ENCODE peak calls at places on chromosomes 13 and 19, in eight cellular contexts. Z is T-helper 1 cell; B is A549; V is ELR; A is stimulated activated CD4-positive, alpha-beta T cell treated with anti-CD3 and anti-CD28 coated beads, TNF-alpha, amount 100 ng/mL, for 48 hours; O is GM18507; H is neuronal stem cell; M is activated CD4-positive, alpha-beta T cell treated with anti-CD3 and anti-CD28 coated beads for 48 hours. S is an unnamed sample.

GRCh38 chr19:41734585-41734984 is 20.7 kb upstream of the CEACAM6 start:
- DNase-seq in V (no peak), M (no peak), B (no peak), Z (no peak), O (no peak), H (no peak), A (no peak), S (no peak)

GRCh38 chr13:98478134-98479129 is 98.5 kb downstream of the STK24 start:
- DNase-seq in A (no peak), Z (no peak), H (peak), M (peak), V (peak), B (no peak), O (no peak), S (no peak)

GRCh38 chr19:41192574-41193419 is at the start of gene CYP2S1:
- DNase-seq in Z (no peak), H (no peak), O (no peak), B (peak), V (peak), A (no peak), M (peak), S (no peak)

GRCh38 chr19:40578442-40578908 is 1.8 kb downstream of the SHKBP1 start:
- DNase-seq in H (no peak), B (peak), A (no peak), V (peak), O (no peak), Z (no peak), M (no peak), S (no peak)

GRCh38 chr13:28237944-28238343 is 99.6 kb downstream of the PAN3 start:
- DNase-seq in A (no peak), M (no peak), B (no peak), H (no peak), O (no peak), V (no peak), Z (no peak), S (no peak)

GRCh38 chr13:24459234-24459633 is 53.3 kb downstream of the PARP4 start:
- DNase-seq in M (no peak), H (no peak), Z (no peak), A (no peak), O (peak), B (no peak), V (peak), S (peak)

GRCh38 chr19:1763648-1764292 is 10.5 kb downstream of the ONECUT3 start:
- DNase-seq in O (no peak), B (no peak), H (no peak), A (no peak), M (no peak), V (no peak), Z (no peak), S (no peak)

GRCh38 chr19:1630012-1630411 is 22.4 kb downstream of the TCF3 start:
- DNase-seq in M (no peak), H (no peak), A (no peak), B (no peak), O (no peak), V (no peak), Z (no peak), S (no peak)

GRCh38 chr13:102273111-102273510 is 128.7 kb downstream of the FGF14 start:
- DNase-seq in M (no peak), V (no peak), A (no peak), B (no peak), Z (no peak), H (no peak), O (no peak), S (no peak)

GRCh38 chr13:78806457-78806856 is 147.5 kb upstream of the OBI1 start:
- DNase-seq in H (no peak), B (peak), O (no peak), Z (no peak), M (no peak), V (peak), A (no peak), S (no peak)

GRCh38 chr19:13463296-13463695 is 43.0 kb downstream of the CACNA1A start:
- DNase-seq in H (peak), M (peak), Z (no peak), V (peak), A (no peak), O (peak), B (no peak), S (no peak)

GRCh38 chr19:5152013-5152763 is 183.3 kb downstream of the KDM4B start:
- DNase-seq in H (no peak), A (no peak), O (no peak), B (no peak), M (no peak), V (no peak), Z (no peak), S (no peak)

GRCh38 chr13:49225358-49226042 is 5.4 kb downstream of the MLNR start:
- DNase-seq in M (no peak), B (no peak), Z (no peak), H (no peak), O (no peak), V (no peak), A (no peak), S (no peak)

GRCh38 chr13:97266328-97266727 is 44.2 kb downstream of the MBNL2 start:
- DNase-seq in A (no peak), M (no peak), V (no peak), O (no peak), Z (no peak), B (no peak), H (no peak), S (no peak)

GRCh38 chr19:56295531-56296455 is 18.8 kb downstream of the ZSCAN5A start:
- DNase-seq in Z (no peak), A (no peak), H (no peak), O (no peak), B (no peak), M (no peak), V (no peak), S (no peak)

GRCh38 chr13:97559981-97560380 is 126.0 kb downstream of the RAP2A start:
- DNase-seq in A (no peak), O (no peak), Z (no peak), B (no peak), V (no peak), M (no peak), H (no peak), S (no peak)

GRCh38 chr13:31328549-31329229 is 128.9 kb downstream of the B3GLCT start:
- DNase-seq in H (no peak), M (no peak), A (no peak), O (no peak), Z (no peak), B (no peak), V (no peak), S (no peak)

GRCh38 chr13:105587786-105588185 is 947.7 kb downstream of the EFNB2 start:
- DNase-seq in M (no peak), A (no peak), H (no peak), V (peak), Z (no peak), B (peak), O (no peak), S (no peak)

GRCh38 chr13:61954092-61954491 is 538.4 kb upstream of the PCDH20 start:
- DNase-seq in O (no peak), H (peak), V (peak), Z (no peak), M (no peak), B (no peak), A (no peak), S (no peak)

GRCh38 chr13:94620286-94620896 is 18.7 kb downstream of the GPR180 start:
- DNase-seq in H (peak), Z (no peak), B (peak), M (peak), V (peak), A (no peak), O (no peak), S (peak)

GRCh38 chr13:24263652-24264051 is 45.7 kb upstream of the C1QTNF9 start:
- DNase-seq in B (no peak), M (no peak), O (no peak), A (no peak), Z (no peak), V (no peak), H (no peak), S (no peak)

GRCh38 chr19:375395-376110 is 31.0 kb upstream of the MIER2 start:
- DNase-seq in H (no peak), A (no peak), B (no peak), Z (no peak), O (no peak), V (no peak), M (no peak), S (no peak)

GRCh38 chr13:33277946-33278345 is 7.6 kb downstream of the STARD13 start:
- DNase-seq in H (no peak), B (no peak), M (no peak), A (no peak), V (no peak), O (no peak), Z (no peak), S (no peak)

GRCh38 chr19:5455367-5456129 is at the start of gene ZNRF4:
- DNase-seq in Z (no peak), A (no peak), O (no peak), V (no peak), M (no peak), H (no peak), B (no peak), S (no peak)

GRCh38 chr13:50905256-50905655 is 4.3 kb upstream of the RNASEH2B start:
- DNase-seq in Z (no peak), O (no peak), B (no peak), H (no peak), M (no peak), V (no peak), A (no peak), S (no peak)